ENCODE peak calls at places on chromosomes 11 and 22, in nine cellular contexts. U is BJ, Q is dermis blood vessel endothelial cell, J is right cardiac atrium, H is ACHN, V is pancreas, F is RWPE1, M is AG09319, B is GM04504. G is an unnamed sample.

GRCh38 chr11:77174559-77174958 is 46.5 kb downstream of the MYO7A start:
- DNase-seq in U (no peak), Q (no peak), J (no peak), H (no peak), V (no peak), F (no peak), M (no peak), B (no peak), G (no peak)

GRCh38 chr11:2320591-2321310 is 18.9 kb downstream of the TSPAN32 start:
- DNase-seq in U (no peak), Q (no peak), J (no peak), H (no peak), V (no peak), F (no peak), M (no peak), B (no peak), G (no peak)

GRCh38 chr11:76592025-76592914 is 78.3 kb downstream of the LRRC32 start:
- DNase-seq in U (no peak), Q (no peak), J (no peak), H (no peak), V (no peak), F (no peak), M (no peak), B (no peak), G (no peak)

GRCh38 chr11:64268028-64268686 is 16.3 kb downstream of the BAD start:
- DNase-seq in U (no peak), Q (peak), J (peak), H (no peak), V (no peak), F (no peak), M (no peak), B (no peak), G (no peak)

GRCh38 chr22:31922593-31922992 is 21.7 kb upstream of the YWHAH start:
- DNase-seq in U (no peak), Q (no peak), J (no peak), H (no peak), V (no peak), F (no peak), M (no peak), B (no peak), G (no peak)

GRCh38 chr11:22349446-22349845 is 11.3 kb downstream of the SLC17A6 start:
- DNase-seq in U (no peak), Q (no peak), J (no peak), H (no peak), V (no peak), F (no peak), M (no peak), B (no peak), G (no peak)

GRCh38 chr11:78210000-78210608 is 21.4 kb downstream of the USP35 start:
- DNase-seq in U (no peak), Q (no peak), J (peak), H (no peak), V (no peak), F (no peak), M (no peak), B (no peak), G (no peak)

GRCh38 chr11:479311-479710 is 27.7 kb downstream of the RNH1 start:
- DNase-seq in U (no peak), Q (no peak), J (peak), H (no peak), V (no peak), F (no peak), M (no peak), B (no peak), G (no peak)

GRCh38 chr22:46303347-46303965 is 6.8 kb downstream of the GTSE1 start:
- DNase-seq in U (no peak), Q (peak), J (no peak), H (no peak), V (no peak), F (no peak), M (no peak), B (no peak), G (no peak)

GRCh38 chr11:2570841-2571597 is 126.2 kb downstream of the KCNQ1 start:
- DNase-seq in U (no peak), Q (no peak), J (peak), H (no peak), V (no peak), F (no peak), M (no peak), B (no peak), G (no peak)

G was measured in GM12891.